ENCODE peak calls at places on chromosomes 2 and 18, in five cellular contexts. Q, P, F, S and Y are unnamed samples.

GRCh38 chr18:63553117-63553516 is 10.9 kb downstream of the SERPINB12 start:
- DNase-seq in Q (peak; percentile 48), P (no peak), F (no peak), S (no peak), Y (no peak)

GRCh38 chr2:170362895-170363582 is 185.1 kb downstream of the MYO3B start:
- DNase-seq in Q (no peak), P (no peak), F (no peak), S (no peak), Y (no peak)

GRCh38 chr18:13303761-13304364 is 85.3 kb downstream of the LDLRAD4 start:
- DNase-seq in Q (no peak), P (no peak), F (no peak), S (no peak), Y (no peak)

GRCh38 chr18:58756596-58757240 is 85.5 kb downstream of the MALT1 start:
- DNase-seq in Q (no peak), P (no peak), F (no peak), S (no peak), Y (no peak)

GRCh38 chr2:238242731-238243495 is 3.1 kb upstream of the HES6 start:
- DNase-seq in Q (no peak), P (peak; percentile 67), F (no peak), S (peak; percentile 59), Y (no peak)

GRCh38 chr2:185245806-185246205 is 492.8 kb upstream of the FSIP2 start:
- DNase-seq in Q (no peak), P (no peak), F (no peak), S (no peak), Y (no peak)

GRCh38 chr2:51472783-51473182 is 440.9 kb upstream of the NRXN1 start:
- DNase-seq in Q (no peak), P (no peak), F (no peak), S (no peak), Y (no peak)

GRCh38 chr2:106581755-106582430 is 94.7 kb downstream of the CD8B2 start:
- DNase-seq in Q (no peak), P (peak; percentile 83), F (peak; percentile 28), S (peak; percentile 51), Y (peak; percentile 12)

GRCh38 chr2:239271471-239272255 is 129.2 kb downstream of the HDAC4 start:
- DNase-seq in Q (no peak), P (no peak), F (no peak), S (no peak), Y (no peak)

GRCh38 chr18:22422909-22423548 is 5.3 kb upstream of the CTAGE1 start:
- DNase-seq in Q (peak; percentile 42), P (no peak), F (no peak), S (peak; percentile 22), Y (no peak)

GRCh38 chr18:68623342-68623741 is 91.6 kb downstream of the TMX3 start:
- DNase-seq in Q (peak; percentile 48), P (peak; percentile 72), F (peak; percentile 9), S (no peak), Y (peak; percentile 15)

GRCh38 chr2:204472375-204472774 is 72.9 kb upstream of the PARD3B start:
- DNase-seq in Q (no peak), P (no peak), F (no peak), S (no peak), Y (no peak)

GRCh38 chr2:162243305-162243693 is at the start of gene FAP:
- DNase-seq in Q (peak; percentile 83), P (no peak), F (no peak), S (no peak), Y (no peak)

GRCh38 chr2:95525294-95526035 is 40.9 kb upstream of the TRIM43B start:
- DNase-seq in Q (no peak), P (peak; percentile 11), F (no peak), S (peak; percentile 44), Y (no peak)